ENCODE peak calls at places on chromosomes 3 and 15, in nine cellular contexts. N, T, G, W, B, Q, F, D and I are unnamed samples.

GRCh38 chr3:181695661-181696491 is 15.8 kb upstream of the SOX2 start:
- DNase-seq in N (no peak), T (peak), G (no peak), W (no peak), B (peak), Q (peak), F (peak), D (no peak), I (no peak)

GRCh38 chr3:155744091-155744625 is 713 bp downstream of the PLCH1 start:
- DNase-seq in N (no peak), T (no peak), G (no peak), W (peak), B (peak), Q (peak), F (peak), D (peak), I (peak)

GRCh38 chr3:2268779-2269178 is 170.1 kb downstream of the CNTN4 start:
- DNase-seq in N (no peak), T (no peak), G (no peak), W (no peak), B (peak), Q (no peak), F (no peak), D (no peak), I (no peak)

GRCh38 chr3:42190701-42191442 is 75.1 kb downstream of the CCK start:
- DNase-seq in N (no peak), T (peak), G (no peak), W (peak), B (peak), Q (no peak), F (peak), D (peak), I (peak)

GRCh38 chr15:67125589-67126502 is 60.4 kb downstream of the SMAD3 start:
- DNase-seq in N (peak), T (peak), G (peak), W (no peak), B (no peak), Q (no peak), F (peak), D (no peak), I (peak)

GRCh38 chr3:2978977-2979732 is 131.0 kb downstream of the IL5RA start:
- DNase-seq in N (no peak), T (no peak), G (no peak), W (no peak), B (no peak), Q (no peak), F (no peak), D (no peak), I (no peak)

GRCh38 chr15:24678485-24678884 is 2.9 kb downstream of the NPAP1 start:
- DNase-seq in N (no peak), T (no peak), G (no peak), W (no peak), B (no peak), Q (no peak), F (no peak), D (no peak), I (no peak)

GRCh38 chr15:93087825-93088199 is 1.2 kb downstream of the RGMA start:
- DNase-seq in N (no peak), T (peak), G (no peak), W (peak), B (peak), Q (peak), F (peak), D (peak), I (no peak)

GRCh38 chr15:47505712-47506542 is 211.4 kb upstream of the SEMA6D start:
- DNase-seq in N (no peak), T (peak), G (peak), W (no peak), B (peak), Q (no peak), F (no peak), D (no peak), I (no peak)

GRCh38 chr3:180295811-180296210 is 259.1 kb upstream of the PEX5L start:
- DNase-seq in N (no peak), T (no peak), G (no peak), W (peak), B (no peak), Q (no peak), F (peak), D (no peak), I (no peak)

GRCh38 chr15:99224372-99224771 is 25.0 kb downstream of the TTC23 start:
- DNase-seq in N (no peak), T (no peak), G (no peak), W (no peak), B (no peak), Q (no peak), F (no peak), D (no peak), I (no peak)

GRCh38 chr15:87777054-87777498 is 479.5 kb downstream of the NTRK3 start:
- DNase-seq in N (no peak), T (no peak), G (peak), W (no peak), B (no peak), Q (peak), F (no peak), D (no peak), I (no peak)

GRCh38 chr15:68382286-68383007 is 49.5 kb downstream of the ITGA11 start:
- DNase-seq in N (no peak), T (no peak), G (no peak), W (no peak), B (no peak), Q (no peak), F (no peak), D (no peak), I (no peak)

GRCh38 chr3:47162695-47163022 is 1.3 kb downstream of the SETD2 start:
- DNase-seq in N (no peak), T (no peak), G (no peak), W (no peak), B (peak), Q (no peak), F (no peak), D (no peak), I (peak)

GRCh38 chr3:28053759-28054158 is 187.7 kb upstream of the CMC1 start:
- DNase-seq in N (no peak), T (no peak), G (no peak), W (no peak), B (no peak), Q (no peak), F (no peak), D (no peak), I (no peak)

GRCh38 chr15:33720952-33721351 is 247.3 kb upstream of the CHRM5 start:
- DNase-seq in N (peak), T (peak), G (no peak), W (no peak), B (no peak), Q (no peak), F (no peak), D (no peak), I (peak)

GRCh38 chr3:196237203-196237602 is 20.9 kb downstream of the SLC51A start:
- DNase-seq in N (no peak), T (no peak), G (no peak), W (no peak), B (no peak), Q (no peak), F (no peak), D (no peak), I (no peak)

GRCh38 chr3:104941785-104942184 is 424.9 kb upstream of the ALCAM start:
- DNase-seq in N (no peak), T (no peak), G (no peak), W (no peak), B (peak), Q (no peak), F (no peak), D (no peak), I (no peak)

GRCh38 chr3:102148598-102149302 is 286.1 kb upstream of the ZPLD1 start:
- DNase-seq in N (no peak), T (no peak), G (no peak), W (no peak), B (no peak), Q (no peak), F (no peak), D (no peak), I (no peak)

GRCh38 chr3:190378240-190378891 is 9.6 kb upstream of the CLDN16 start:
- DNase-seq in N (no peak), T (no peak), G (peak), W (no peak), B (no peak), Q (no peak), F (no peak), D (no peak), I (no peak)

GRCh38 chr3:151210676-151211381 is 7.8 kb upstream of the GPR171 start:
- DNase-seq in N (no peak), T (no peak), G (no peak), W (peak), B (no peak), Q (no peak), F (peak), D (peak), I (no peak)

GRCh38 chr15:27339138-27339537 is 368.2 kb downstream of the GABRG3 start:
- DNase-seq in N (no peak), T (no peak), G (no peak), W (no peak), B (no peak), Q (no peak), F (no peak), D (no peak), I (no peak)

GRCh38 chr3:183664913-183665381 is 29.5 kb downstream of the KLHL24 start:
- DNase-seq in N (peak), T (peak), G (peak), W (no peak), B (no peak), Q (peak), F (no peak), D (no peak), I (no peak)

GRCh38 chr3:143441772-143442171 is 322.2 kb downstream of the CHST2 start:
- DNase-seq in N (no peak), T (no peak), G (no peak), W (no peak), B (no peak), Q (no peak), F (no peak), D (no peak), I (no peak)

GRCh38 chr15:34318277-34319079 is 19.1 kb downstream of the SLC12A6 start:
- DNase-seq in N (no peak), T (peak), G (peak), W (peak), B (peak), Q (peak), F (peak), D (peak), I (peak)

GRCh38 chr15:74384566-74385441 is 17.4 kb upstream of the CYP11A1 start:
- DNase-seq in N (no peak), T (peak), G (no peak), W (no peak), B (no peak), Q (no peak), F (peak), D (peak), I (no peak)

GRCh38 chr3:185807455-185808068 is 17.3 kb downstream of the IGF2BP2 start:
- DNase-seq in N (peak), T (peak), G (no peak), W (no peak), B (no peak), Q (no peak), F (no peak), D (peak), I (peak)